ENCODE peak calls at places on chromosomes 5 and 9, in seven cellular contexts. H, O, X, V, E, K and L are unnamed samples.

GRCh38 chr9:93156475-93157008 is 22.5 kb upstream of the NINJ1 start:
- DNase-seq in H (no peak), O (no peak), X (no peak), V (no peak), E (no peak), K (no peak), L (no peak)

GRCh38 chr9:98811051-98811650 is 3.7 kb downstream of the GALNT12 start:
- DNase-seq in H (no peak), O (no peak), X (no peak), V (peak), E (no peak), K (no peak), L (no peak)

GRCh38 chr9:133981958-133982681 is 10.0 kb downstream of the VAV2 start:
- DNase-seq in H (no peak), O (no peak), X (no peak), V (no peak), E (no peak), K (no peak), L (no peak)

GRCh38 chr5:168782172-168782571 is 203.0 kb upstream of the PANK3 start:
- DNase-seq in H (no peak), O (peak), X (no peak), V (no peak), E (no peak), K (no peak), L (no peak)

GRCh38 chr5:158384535-158385421 is 525.8 kb upstream of the CLINT1 start:
- DNase-seq in H (no peak), O (no peak), X (no peak), V (peak), E (no peak), K (no peak), L (no peak)

GRCh38 chr5:152608514-152608913 is 203.4 kb upstream of the NMUR2 start:
- DNase-seq in H (peak), O (no peak), X (no peak), V (no peak), E (no peak), K (no peak), L (no peak)

GRCh38 chr9:35518981-35519679 is 29.2 kb downstream of the RUSC2 start:
- DNase-seq in H (peak), O (no peak), X (no peak), V (peak), E (no peak), K (no peak), L (no peak)

GRCh38 chr9:95316274-95316673 is 1.2 kb downstream of the FANCC start:
- DNase-seq in H (no peak), O (no peak), X (no peak), V (no peak), E (no peak), K (no peak), L (no peak)

GRCh38 chr9:122325124-122325523 is 45.7 kb upstream of the PTGS1 start:
- DNase-seq in H (no peak), O (no peak), X (no peak), V (no peak), E (no peak), K (no peak), L (no peak)

GRCh38 chr9:16825971-16826370 is 44.5 kb downstream of the BNC2 start:
- DNase-seq in H (no peak), O (no peak), X (no peak), V (peak), E (peak), K (no peak), L (no peak)

GRCh38 chr9:129875687-129876395 is 40.6 kb downstream of the USP20 start:
- DNase-seq in H (peak), O (no peak), X (no peak), V (no peak), E (no peak), K (no peak), L (no peak)

GRCh38 chr9:82167296-82167695 is 178.7 kb downstream of the SPATA31D1 start:
- DNase-seq in H (no peak), O (no peak), X (no peak), V (no peak), E (no peak), K (no peak), L (no peak)

GRCh38 chr9:129944501-129945116 is 98.4 kb downstream of the FNBP1 start:
- DNase-seq in H (no peak), O (no peak), X (peak), V (no peak), E (no peak), K (peak), L (no peak)

GRCh38 chr5:169149317-169149716 is 151.6 kb downstream of the SLIT3 start:
- DNase-seq in H (no peak), O (no peak), X (no peak), V (no peak), E (no peak), K (no peak), L (no peak)

GRCh38 chr5:151647320-151647861 is 39.3 kb downstream of the SPARC start:
- DNase-seq in H (no peak), O (no peak), X (no peak), V (no peak), E (no peak), K (no peak), L (no peak)

GRCh38 chr5:14742427-14743010 is 78.0 kb downstream of the OTULIN start:
- DNase-seq in H (no peak), O (no peak), X (no peak), V (no peak), E (no peak), K (no peak), L (no peak)

GRCh38 chr5:151029179-151029855 is 8.9 kb downstream of the GPX3 start:
- DNase-seq in H (no peak), O (no peak), X (no peak), V (no peak), E (no peak), K (no peak), L (no peak)

GRCh38 chr5:94849821-94850736 is 231.6 kb downstream of the SLF1 start:
- DNase-seq in H (peak), O (peak), X (peak), V (peak), E (no peak), K (peak), L (peak)

GRCh38 chr9:133705576-133705975 is 32.6 kb downstream of the SARDH start:
- DNase-seq in H (no peak), O (no peak), X (no peak), V (no peak), E (no peak), K (no peak), L (no peak)

GRCh38 chr9:113516840-113517577 is 53.5 kb downstream of the RGS3 start:
- DNase-seq in H (no peak), O (no peak), X (peak), V (no peak), E (peak), K (peak), L (no peak)

GRCh38 chr5:77797133-77797532 is 21.0 kb upstream of the TBCA start:
- DNase-seq in H (no peak), O (no peak), X (no peak), V (no peak), E (no peak), K (no peak), L (no peak)

GRCh38 chr9:105390901-105391300 is 56.9 kb upstream of the FSD1L start:
- DNase-seq in H (peak), O (no peak), X (no peak), V (no peak), E (no peak), K (no peak), L (no peak)

GRCh38 chr5:57834829-57835554 is 352.4 kb upstream of the ACTBL2 start:
- DNase-seq in H (peak), O (peak), X (peak), V (peak), E (no peak), K (no peak), L (no peak)

GRCh38 chr9:27368317-27368985 is 71.5 kb upstream of the EQTN start:
- DNase-seq in H (no peak), O (no peak), X (no peak), V (peak), E (no peak), K (no peak), L (no peak)

GRCh38 chr9:135907006-135907434 is 326 bp downstream of the CAMSAP1 start:
- DNase-seq in H (no peak), O (no peak), X (no peak), V (no peak), E (peak), K (no peak), L (no peak)